ENCODE peak calls at places on chromosomes 12 and 14, in nine cellular contexts. K is cerebellar cortex; W is HTR-8/SVneo; M is occipital lobe; L is RPMI7951; C is pancreas; F is ELR; U is stimulated activated CD8-positive, alpha-beta memory T cell treated with anti-CD3 and anti-CD28 coated beads, Interleukin-7, amount 100 ng/mL, for 1 hour; S is GM23248. G is an unnamed sample.

GRCh38 chr14:68854421-68854820 is 61.6 kb upstream of the ZFP36L1 start:
- DNase-seq in K (no peak), W (no peak), M (no peak), L (no peak), C (no peak), F (no peak), U (no peak), S (peak), G (no peak)

GRCh38 chr14:51455041-51455835 is 196.5 kb upstream of the FRMD6 start:
- DNase-seq in K (no peak), W (no peak), M (no peak), L (no peak), C (no peak), F (no peak), U (no peak), S (no peak), G (no peak)

GRCh38 chr12:23482571-23482970 is 466.9 kb downstream of the SOX5 start:
- DNase-seq in K (no peak), W (no peak), M (no peak), L (no peak), C (no peak), F (no peak), U (no peak), S (no peak), G (no peak)

GRCh38 chr12:104604070-104604994 is 147.6 kb downstream of the CHST11 start:
- DNase-seq in K (no peak), W (peak), M (peak), L (peak), C (peak), F (peak), U (peak), S (peak), G (peak)

GRCh38 chr12:116864371-116865160 is 16.7 kb downstream of the HRK start:
- DNase-seq in K (no peak), W (no peak), M (no peak), L (peak), C (no peak), F (peak), U (no peak), S (peak), G (no peak)

GRCh38 chr12:23954332-23954731 is 4.9 kb upstream of the SOX5 start:
- DNase-seq in K (no peak), W (no peak), M (no peak), L (no peak), C (no peak), F (no peak), U (no peak), S (no peak), G (no peak)

GRCh38 chr12:43891856-43892574 is 56.1 kb downstream of the TMEM117 start:
- DNase-seq in K (no peak), W (no peak), M (no peak), L (no peak), C (peak), F (no peak), U (no peak), S (no peak), G (no peak)

GRCh38 chr12:67420506-67420905 is 151.3 kb downstream of the CAND1 start:
- DNase-seq in K (no peak), W (no peak), M (no peak), L (no peak), C (no peak), F (no peak), U (no peak), S (no peak), G (no peak)

GRCh38 chr14:22650960-22651521 is 6.9 kb upstream of the OR6J1 start:
- DNase-seq in K (peak), W (no peak), M (no peak), L (peak), C (no peak), F (peak), U (no peak), S (peak), G (no peak)

GRCh38 chr14:36028218-36028617 is 148.3 kb downstream of the PTCSC3 start:
- DNase-seq in K (no peak), W (no peak), M (no peak), L (no peak), C (no peak), F (peak), U (no peak), S (no peak), G (no peak)

GRCh38 chr12:43029971-43030370 is 440.4 kb upstream of the PRICKLE1 start:
- DNase-seq in K (no peak), W (no peak), M (no peak), L (no peak), C (no peak), F (no peak), U (no peak), S (peak), G (no peak)

GRCh38 chr12:91986084-91986483 is 159.6 kb downstream of the BTG1 start:
- DNase-seq in K (peak), W (peak), M (no peak), L (peak), C (no peak), F (peak), U (no peak), S (peak), G (no peak)

GRCh38 chr12:103864710-103865109 is 23.7 kb upstream of the NT5DC3 start:
- DNase-seq in K (no peak), W (no peak), M (no peak), L (no peak), C (no peak), F (no peak), U (no peak), S (no peak), G (no peak)

GRCh38 chr12:18430425-18431048 is 169.2 kb downstream of the PIK3C2G start:
- DNase-seq in K (peak), W (peak), M (no peak), L (peak), C (peak), F (peak), U (no peak), S (peak), G (no peak)

GRCh38 chr14:95545769-95546168 is 10.9 kb downstream of the GLRX5 start:
- DNase-seq in K (no peak), W (peak), M (no peak), L (peak), C (no peak), F (peak), U (no peak), S (peak), G (no peak)

GRCh38 chr12:42496886-42497285 is 92.7 kb downstream of the PRICKLE1 start:
- DNase-seq in K (no peak), W (no peak), M (no peak), L (no peak), C (no peak), F (no peak), U (no peak), S (no peak), G (no peak)

GRCh38 chr12:102478416-102479098 is 1.8 kb downstream of the IGF1 start:
- DNase-seq in K (no peak), W (no peak), M (no peak), L (no peak), C (no peak), F (peak), U (no peak), S (no peak), G (peak)

GRCh38 chr12:90510948-90511347 is 444.0 kb downstream of the CCER1 start:
- DNase-seq in K (no peak), W (no peak), M (no peak), L (peak), C (no peak), F (peak), U (no peak), S (peak), G (no peak)

GRCh38 chr12:117508468-117508867 is 147.0 kb upstream of the NOS1 start:
- DNase-seq in K (no peak), W (no peak), M (no peak), L (no peak), C (no peak), F (no peak), U (no peak), S (no peak), G (no peak)

GRCh38 chr12:27732281-27732680 is 21.6 kb downstream of the MRPS35 start:
- DNase-seq in K (peak), W (peak), M (no peak), L (no peak), C (no peak), F (peak), U (no peak), S (peak), G (no peak)

GRCh38 chr12:64571346-64571745 is 38.9 kb upstream of the RASSF3 start:
- DNase-seq in K (no peak), W (no peak), M (no peak), L (no peak), C (no peak), F (no peak), U (no peak), S (no peak), G (no peak)

GRCh38 chr12:87687362-87687761 is 341.8 kb downstream of the C12orf50 start:
- DNase-seq in K (no peak), W (peak), M (no peak), L (peak), C (no peak), F (peak), U (no peak), S (peak), G (no peak)

GRCh38 chr12:54240971-54241588 is 38.8 kb downstream of the CBX5 start:
- DNase-seq in K (no peak), W (no peak), M (no peak), L (no peak), C (no peak), F (no peak), U (no peak), S (no peak), G (no peak)

GRCh38 chr14:85233756-85234545 is 296.0 kb upstream of the FLRT2 start:
- DNase-seq in K (no peak), W (no peak), M (no peak), L (peak), C (no peak), F (peak), U (no peak), S (peak), G (no peak)

GRCh38 chr14:59175404-59175803 is 13.1 kb upstream of the DAAM1 start:
- DNase-seq in K (no peak), W (no peak), M (no peak), L (no peak), C (no peak), F (no peak), U (no peak), S (no peak), G (peak)

GRCh38 chr12:57770734-57771133 is 1.2 kb downstream of the METTL1 start:
- DNase-seq in K (no peak), W (no peak), M (no peak), L (no peak), C (no peak), F (no peak), U (no peak), S (no peak), G (no peak)

GRCh38 chr14:68663385-68664076 is 129.3 kb downstream of the ZFP36L1 start:
- DNase-seq in K (no peak), W (no peak), M (no peak), L (peak), C (no peak), F (no peak), U (no peak), S (peak), G (no peak)

GRCh38 chr12:2211119-2211518 is 158.3 kb downstream of the CACNA1C start:
- DNase-seq in K (no peak), W (no peak), M (no peak), L (no peak), C (no peak), F (no peak), U (no peak), S (no peak), G (no peak)

GRCh38 chr12:123094349-123095073 is 56.4 kb downstream of the PITPNM2 start:
- DNase-seq in K (no peak), W (peak), M (no peak), L (peak), C (peak), F (peak), U (no peak), S (peak), G (no peak)

GRCh38 chr12:111447571-111448265 is 42.0 kb downstream of the SH2B3 start:
- DNase-seq in K (no peak), W (no peak), M (no peak), L (no peak), C (no peak), F (no peak), U (no peak), S (no peak), G (no peak)

GRCh38 chr14:44763356-44763755 is 198.4 kb downstream of the KLHL28 start:
- DNase-seq in K (no peak), W (no peak), M (no peak), L (no peak), C (no peak), F (no peak), U (no peak), S (no peak), G (no peak)

GRCh38 chr12:5022465-5023061 is 21.1 kb upstream of the KCNA5 start:
- DNase-seq in K (peak), W (peak), M (no peak), L (peak), C (no peak), F (peak), U (no peak), S (peak), G (peak)

GRCh38 chr12:63963863-63964262 is 119.4 kb downstream of the SRGAP1 start:
- DNase-seq in K (no peak), W (no peak), M (no peak), L (no peak), C (no peak), F (no peak), U (no peak), S (no peak), G (no peak)

GRCh38 chr14:56598519-56598918 is 18.9 kb downstream of the TMEM260 start:
- DNase-seq in K (no peak), W (no peak), M (no peak), L (no peak), C (no peak), F (no peak), U (no peak), S (no peak), G (no peak)

GRCh38 chr14:76920572-76921175 is 94.5 kb downstream of the LRRC74A start:
- DNase-seq in K (no peak), W (no peak), M (no peak), L (no peak), C (no peak), F (no peak), U (no peak), S (peak), G (no peak)

GRCh38 chr14:20802341-20803084 is at the start of gene RNASE1:
- DNase-seq in K (no peak), W (no peak), M (peak), L (peak), C (peak), F (no peak), U (no peak), S (peak), G (no peak)

G was measured in GM12892.